ENCODE peak calls at places on chromosomes 13 and 19, in four cellular contexts. O, R, N and A are unnamed samples.

GRCh38 chr19:7867092-7867844 is 6.9 kb downstream of the PRR36 start:
- DNase-seq in O (no peak), R (no peak), N (no peak), A (no peak)

GRCh38 chr13:59447846-59448620 is 715.7 kb downstream of the DIAPH3 start:
- DNase-seq in O (no peak), R (no peak), N (no peak), A (peak)

GRCh38 chr19:49981603-49982593 is 20.9 kb upstream of the SIGLEC11 start:
- DNase-seq in O (no peak), R (no peak), N (no peak), A (no peak)

GRCh38 chr13:66353664-66354063 is 876.5 kb downstream of the PCDH9 start:
- DNase-seq in O (no peak), R (no peak), N (no peak), A (no peak)

GRCh38 chr13:51714663-51715168 is 89.2 kb downstream of the DHRS12 start:
- DNase-seq in O (no peak), R (no peak), N (peak), A (peak)

GRCh38 chr19:34712606-34713261 is 21.3 kb upstream of the ZNF181 start:
- DNase-seq in O (no peak), R (no peak), N (peak), A (peak)

GRCh38 chr19:33219261-33219812 is 6.3 kb downstream of the SLC7A10 start:
- DNase-seq in O (no peak), R (no peak), N (no peak), A (peak)

GRCh38 chr19:3670258-3670795 is 29.9 kb downstream of the PIP5K1C start:
- DNase-seq in O (peak), R (no peak), N (peak), A (no peak)

GRCh38 chr19:39643591-39643990 is 12.1 kb upstream of the LGALS16 start:
- DNase-seq in O (no peak), R (no peak), N (no peak), A (no peak)